ENCODE peak calls at places on chromosomes 6 and 20, in nine cellular contexts. T is SK-N-SH, U is K562, E is GM23338, C is spleen, K is suprapubic skin, I is HCT116, W is Panc1, F is sigmoid colon. B is an unnamed sample.

GRCh38 chr6:170020041-170020583 is 268.7 kb downstream of the ERMARD start:
- DNase-seq in T (no peak), U (no peak), E (no peak), C (no peak), K (peak; percentile 75), I (no peak), W (no peak), F (peak; percentile 65), B (no peak)

GRCh38 chr6:46042355-46042999 is 26.8 kb upstream of the CLIC5 start:
- DNase-seq in T (peak; percentile 8), U (peak; percentile 38), E (peak; percentile 75), C (no peak), K (no peak), I (peak; percentile 58), W (no peak), F (no peak), B (no peak)

GRCh38 chr6:15443119-15443518 is 197.2 kb downstream of the JARID2 start:
- DNase-seq in T (no peak), U (no peak), E (no peak), C (no peak), K (no peak), I (no peak), W (no peak), F (no peak), B (no peak)

GRCh38 chr6:126182650-126183311 is 157.1 kb upstream of the CENPW start:
- DNase-seq in T (no peak), U (no peak), E (peak; percentile 24), C (no peak), K (no peak), I (peak; percentile 12), W (no peak), F (no peak), B (no peak)

GRCh38 chr20:32820000-32820697 is 395 bp downstream of the MAPRE1 start:
- DNase-seq in T (peak; percentile 93), U (peak; percentile 83), E (peak; percentile 96), C (peak; percentile 96), K (peak; percentile 80), I (peak; percentile 15), W (no peak), F (no peak), B (no peak)

GRCh38 chr6:167089243-167090142 is 33.4 kb upstream of the CCR6 start:
- DNase-seq in T (no peak), U (no peak), E (no peak), C (no peak), K (no peak), I (no peak), W (no peak), F (no peak), B (no peak)

GRCh38 chr6:32298632-32299336 is 72.9 kb downstream of the TSBP1 start:
- DNase-seq in T (no peak), U (no peak), E (no peak), C (no peak), K (no peak), I (no peak), W (peak; percentile 38), F (no peak), B (no peak)

GRCh38 chr6:74991573-74992332 is 214.1 kb downstream of the COL12A1 start:
- DNase-seq in T (no peak), U (no peak), E (peak; percentile 26), C (no peak), K (no peak), I (no peak), W (no peak), F (no peak), B (no peak)

GRCh38 chr20:49395183-49395582 is 87.3 kb downstream of the KCNB1 start:
- DNase-seq in T (no peak), U (no peak), E (no peak), C (no peak), K (peak; percentile 67), I (no peak), W (no peak), F (peak; percentile 96), B (no peak)

GRCh38 chr20:49394757-49395156 is 87.7 kb downstream of the KCNB1 start:
- DNase-seq in T (no peak), U (no peak), E (no peak), C (no peak), K (no peak), I (no peak), W (no peak), F (no peak), B (no peak)

GRCh38 chr20:49395659-49396058 is 86.8 kb downstream of the KCNB1 start:
- DNase-seq in T (no peak), U (no peak), E (no peak), C (no peak), K (no peak), I (no peak), W (no peak), F (no peak), B (no peak)

GRCh38 chr20:49393803-49394202 is 88.7 kb downstream of the KCNB1 start:
- DNase-seq in T (no peak), U (no peak), E (no peak), C (no peak), K (no peak), I (no peak), W (no peak), F (no peak), B (no peak)

DNA sequence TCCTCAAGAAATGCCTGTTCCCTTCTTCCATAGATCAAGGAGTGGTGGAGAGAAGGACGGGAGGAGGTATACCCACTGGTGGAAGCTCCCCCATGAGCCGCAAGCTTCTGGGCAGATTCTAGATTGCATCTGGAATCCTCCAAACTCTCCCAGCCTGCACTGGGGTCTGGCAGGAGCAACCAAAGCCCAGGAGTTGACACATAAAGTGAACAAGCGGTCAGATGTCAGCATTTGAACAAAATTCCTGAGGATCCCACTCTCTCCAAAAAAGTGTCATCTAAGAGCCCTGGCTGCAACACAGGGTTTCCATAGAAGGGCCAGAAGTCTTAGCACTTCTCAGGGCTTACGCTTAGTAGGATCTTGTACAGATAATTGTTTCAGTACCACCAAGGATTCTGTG is 88.2 kb downstream of the KCNB1 start:
- DNase-seq in T (no peak), U (no peak), E (no peak), C (peak; percentile 6), K (no peak), I (no peak), W (no peak), F (peak; percentile 84), B (no peak)
- TF ChIP-seq POLR2AphosphoS5 in T (no peak), U (no peak), E (no peak), C (no peak), K (no peak), I (no peak), W (no peak), F (peak; percentile 34), B (no peak)

GRCh38 chr6:43758617-43759050 is 11.4 kb upstream of the VEGFA start:
- DNase-seq in T (peak; percentile 67), U (peak; percentile 76), E (peak; percentile 91), C (peak; percentile 68), K (no peak), I (no peak), W (no peak), F (peak; percentile 63), B (no peak)

GRCh38 chr6:43757966-43758616 is 11.9 kb upstream of the VEGFA start:
- DNase-seq in T (no peak), U (no peak), E (no peak), C (peak; percentile 61), K (no peak), I (no peak), W (no peak), F (peak; percentile 33), B (no peak)

GRCh38 chr6:43759926-43760798 is 9.8 kb upstream of the VEGFA start:
- DNase-seq in T (no peak), U (no peak), E (no peak), C (peak; percentile 37), K (no peak), I (no peak), W (no peak), F (peak; percentile 36), B (no peak)

GRCh38 chr6:43760799-43761168 is 9.2 kb upstream of the VEGFA start:
- DNase-seq in T (no peak), U (no peak), E (no peak), C (peak; percentile 41), K (no peak), I (no peak), W (no peak), F (peak; percentile 34), B (no peak)

DNA sequence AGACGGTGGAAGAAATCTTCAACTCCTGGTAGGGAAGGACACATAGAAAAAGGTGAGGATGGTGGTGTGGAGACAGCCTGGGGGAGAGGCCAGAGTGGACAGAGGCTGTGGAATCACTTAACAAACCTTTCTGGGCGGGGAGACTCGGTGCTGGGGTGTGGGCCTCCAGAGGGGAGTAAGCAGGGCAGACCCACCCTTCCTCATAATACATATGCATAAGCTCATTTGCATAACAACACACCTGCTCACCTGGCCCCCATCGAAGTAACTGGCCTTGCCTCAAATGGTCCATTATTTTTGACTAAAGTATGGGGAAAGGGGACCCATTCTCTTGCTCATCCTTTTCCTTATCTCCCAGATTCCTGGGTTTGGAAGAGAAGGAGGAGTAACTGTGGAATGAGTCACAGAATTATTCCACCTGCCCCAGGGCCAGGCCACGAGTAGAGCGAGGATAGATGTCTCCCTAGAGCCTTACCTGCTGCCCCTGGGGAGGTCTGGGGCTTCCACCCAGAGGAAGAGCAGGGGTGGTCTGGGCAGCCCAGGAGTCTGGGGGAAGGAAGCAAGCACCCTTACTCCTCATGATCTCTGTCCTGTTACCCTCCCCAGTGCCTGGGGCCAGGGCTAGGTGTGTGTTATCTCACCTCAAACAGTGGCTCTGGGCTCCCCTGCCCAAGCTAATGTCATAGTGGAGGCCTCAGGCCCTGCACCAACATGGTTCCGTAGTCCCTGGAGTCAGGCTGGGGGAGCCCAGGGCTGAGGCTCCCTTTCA is 10.7 kb upstream of the VEGFA start:
- DNase-seq in T (no peak), U (no peak), E (no peak), C (peak; percentile 47), K (no peak), I (no peak), W (no peak), F (peak; percentile 42), B (no peak)
- TF ChIP-seq POLR2AphosphoS5 in T (no peak), U (peak; percentile 51), E (no peak), C (no peak), K (no peak), I (peak; percentile 23), W (no peak), F (no peak), B (no peak)

GRCh38 chr6:16471222-16471784 is 232.9 kb downstream of the GMPR start:
- DNase-seq in T (no peak), U (no peak), E (no peak), C (no peak), K (no peak), I (no peak), W (no peak), F (no peak), B (no peak)
- TF ChIP-seq POLR2AphosphoS5 in T (no peak), U (no peak), E (no peak), C (no peak), K (no peak), I (no peak), W (no peak), F (no peak), B (no peak)

GRCh38 chr6:157751547-157752200 is 71.4 kb upstream of the SNX9 start:
- DNase-seq in T (no peak), U (no peak), E (no peak), C (no peak), K (no peak), I (no peak), W (no peak), F (no peak), B (no peak)

GRCh38 chr6:157744202-157744601 is 78.8 kb upstream of the SNX9 start:
- DNase-seq in T (no peak), U (no peak), E (no peak), C (no peak), K (no peak), I (no peak), W (no peak), F (no peak), B (no peak)

GRCh38 chr6:157746897-157747296 is 76.1 kb upstream of the SNX9 start:
- DNase-seq in T (no peak), U (no peak), E (no peak), C (no peak), K (no peak), I (no peak), W (no peak), F (no peak), B (no peak)

GRCh38 chr6:157748839-157749571 is 74.0 kb upstream of the SNX9 start:
- DNase-seq in T (no peak), U (no peak), E (no peak), C (no peak), K (no peak), I (no peak), W (no peak), F (no peak), B (no peak)

GRCh38 chr6:157747395-157747794 is 75.7 kb upstream of the SNX9 start:
- DNase-seq in T (no peak), U (no peak), E (no peak), C (no peak), K (no peak), I (no peak), W (no peak), F (no peak), B (no peak)
- TF ChIP-seq POLR2AphosphoS5 in T (no peak), U (no peak), E (no peak), C (no peak), K (no peak), I (no peak), W (no peak), F (no peak), B (no peak)